ENCODE peak calls at places on chromosomes 3 and 15, in nine cellular contexts. I is Peyer's patch, H is endothelial cell, E is GM23338, F is gastrocnemius medialis, L is GM13976, J is foreskin fibroblast, C is activated B cell treated with CpG ODN at 0.5 μM for 24 hours, K is suprapubic skin. A is an unnamed sample.

GRCh38 chr15:30872341-30872748 is 31.4 kb upstream of the FAN1 start:
- DNase-seq in C (no peak), H (no peak), F (no peak), J (peak), E (no peak), K (no peak), L (no peak), I (no peak), A (no peak)

GRCh38 chr15:39756806-39757522 is 25.7 kb downstream of the FSIP1 start:
- DNase-seq in J (no peak), H (peak), E (peak), F (no peak), L (no peak), K (no peak), I (no peak), C (no peak), A (no peak)

GRCh38 chr3:74891312-74891711 is 276.9 kb upstream of the CNTN3 start:
- DNase-seq in C (no peak), F (no peak), K (no peak), H (no peak), I (no peak), E (no peak), J (no peak), L (no peak), A (no peak)

GRCh38 chr3:138465451-138465850 is 31.0 kb downstream of the ESYT3 start:
- DNase-seq in J (no peak), L (no peak), H (no peak), C (no peak), E (no peak), I (no peak), K (no peak), F (no peak), A (no peak)

GRCh38 chr3:136929984-136930671 is 27.7 kb upstream of the IL20RB start:
- DNase-seq in E (no peak), F (peak), I (peak), J (no peak), H (no peak), L (no peak), K (no peak), C (no peak), A (no peak)

GRCh38 chr3:100927775-100928174 is 65.4 kb downstream of the ABI3BP start:
- DNase-seq in C (no peak), I (no peak), K (no peak), E (no peak), H (no peak), J (no peak), L (no peak), F (no peak), A (no peak)

GRCh38 chr15:33955945-33956344 is 12.4 kb upstream of the CHRM5 start:
- DNase-seq in H (no peak), I (no peak), C (no peak), J (no peak), E (no peak), K (no peak), F (peak), L (no peak), A (no peak)

GRCh38 chr3:170132335-170132734 is 49.2 kb downstream of the PHC3 start:
- DNase-seq in I (no peak), K (no peak), H (no peak), F (no peak), L (no peak), J (no peak), E (no peak), C (no peak), A (no peak)

GRCh38 chr15:29618586-29618985 is 203.7 kb downstream of the TJP1 start:
- DNase-seq in F (no peak), H (no peak), C (no peak), E (no peak), J (no peak), I (no peak), K (no peak), L (no peak), A (no peak)

GRCh38 chr3:183159319-183159718 is 3.2 kb downstream of the LAMP3 start:
- DNase-seq in I (no peak), L (no peak), J (no peak), E (peak), H (no peak), F (no peak), C (no peak), K (no peak), A (no peak)
- TF ChIP-seq CTCF in I (no peak), L (peak), J (no peak), E (no peak), H (no peak), F (no peak), C (no peak), K (no peak), A (peak)

DNA sequence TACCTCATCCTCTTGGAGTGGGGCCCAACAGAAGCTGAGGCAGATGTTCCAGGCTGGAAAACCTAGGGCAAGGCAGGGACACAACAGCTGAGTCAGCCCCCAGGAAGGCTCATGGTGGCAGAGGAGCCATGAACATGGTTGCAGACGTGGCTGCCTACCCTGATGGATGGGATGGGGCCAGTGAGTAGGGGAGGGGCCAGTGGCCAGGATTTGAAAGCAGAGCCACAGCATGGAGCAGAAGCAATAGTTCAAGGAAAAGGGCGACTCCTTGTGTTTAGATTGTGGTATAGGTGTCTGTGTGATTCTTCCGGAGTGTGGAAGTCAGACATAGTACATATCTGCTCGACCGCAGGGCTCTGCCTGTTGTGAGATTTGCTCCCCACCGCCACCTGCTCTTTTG is 24.2 kb downstream of the PXYLP1 start:
- DNase-seq in J (no peak), F (no peak), H (no peak), C (no peak), I (no peak), L (no peak), K (no peak), E (peak), A (no peak)
- TF ChIP-seq CTCF in J (no peak), F (peak), H (no peak), C (no peak), I (peak), L (peak), K (no peak), E (peak), A (peak)

GRCh38 chr3:156131799-156132198 is 11.4 kb downstream of the KCNAB1 start:
- DNase-seq in J (no peak), K (no peak), F (no peak), I (no peak), L (no peak), C (no peak), H (no peak), E (no peak), A (no peak)

GRCh38 chr3:156131241-156131640 is 10.9 kb downstream of the KCNAB1 start:
- DNase-seq in H (no peak), E (no peak), K (no peak), J (no peak), I (no peak), L (no peak), C (no peak), F (no peak), A (no peak)

GRCh38 chr3:156132313-156132712 is 11.9 kb downstream of the KCNAB1 start:
- DNase-seq in K (no peak), F (no peak), E (no peak), L (no peak), C (no peak), J (no peak), H (no peak), I (no peak), A (no peak)

GRCh38 chr3:156140196-156140595 is 19.8 kb downstream of the KCNAB1 start:
- DNase-seq in J (no peak), K (no peak), I (no peak), H (no peak), E (no peak), L (no peak), F (no peak), C (no peak), A (no peak)

DNA sequence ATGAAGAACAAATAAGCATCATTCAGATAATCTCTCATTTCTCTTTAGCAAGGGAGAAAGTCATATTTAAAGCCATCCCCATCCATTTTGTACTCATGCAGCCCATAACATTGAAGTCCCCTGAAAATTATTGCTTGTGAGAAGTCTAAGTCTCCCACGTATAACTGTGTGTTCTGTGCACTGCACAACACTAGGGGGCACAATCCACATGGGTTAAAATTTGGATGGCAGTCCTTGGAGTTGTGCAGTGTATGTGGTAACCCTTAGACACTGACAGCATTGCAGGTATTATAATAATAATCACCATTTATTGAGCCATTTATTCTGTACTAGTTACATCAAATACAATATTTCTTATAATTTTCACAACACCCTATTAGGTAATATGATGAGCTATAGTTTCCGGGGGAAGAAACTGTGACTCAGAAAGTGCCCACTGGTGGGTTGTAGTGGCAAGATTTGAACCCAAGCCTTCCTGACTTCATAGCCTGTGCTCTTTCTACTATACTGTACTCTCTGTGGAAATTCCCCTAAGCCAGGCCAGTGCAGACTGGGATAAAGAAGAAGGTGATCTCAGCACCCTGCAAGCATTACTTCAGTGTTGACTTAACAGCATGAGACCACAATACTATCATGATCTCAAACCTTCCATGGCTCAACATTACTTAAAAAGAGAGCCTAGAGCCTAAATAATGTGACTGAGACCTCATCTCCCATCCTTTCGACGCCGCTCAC is 15.7 kb downstream of the KCNAB1 start:
- DNase-seq in J (no peak), I (no peak), E (peak), L (no peak), C (no peak), F (no peak), H (no peak), K (no peak), A (no peak)
- TF ChIP-seq CTCF in J (no peak), I (no peak), E (peak), L (peak), C (no peak), F (no peak), H (peak), K (no peak), A (peak)

DNA sequence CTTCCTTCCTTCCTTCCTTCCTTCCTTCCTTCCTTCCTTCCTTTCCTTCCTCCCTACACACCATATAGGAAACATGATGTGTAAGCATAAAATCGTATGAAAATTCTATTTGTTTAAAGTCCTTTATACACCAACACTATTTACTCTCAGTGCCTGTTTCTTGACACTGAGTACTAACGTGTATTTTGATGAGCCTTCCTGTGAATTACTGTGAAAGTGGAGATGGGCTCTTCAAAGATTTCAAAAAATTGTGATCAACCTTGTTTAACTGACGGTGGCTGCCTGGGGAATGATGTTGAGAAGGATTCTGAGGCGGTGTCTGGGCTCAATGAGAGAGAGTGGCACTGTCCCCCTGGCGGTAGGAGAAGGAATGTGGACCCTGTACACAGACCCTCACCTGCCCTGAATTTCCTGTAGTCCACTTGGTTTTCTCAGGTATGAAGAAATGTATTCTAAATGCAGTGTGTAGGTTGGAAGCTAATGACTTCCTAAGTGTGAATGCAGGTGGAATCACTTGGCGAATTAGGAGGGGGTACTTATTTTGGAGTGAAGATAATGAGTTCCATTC is 237.9 kb downstream of the GAP43 start:
- DNase-seq in H (no peak), E (peak), L (no peak), C (no peak), K (no peak), F (no peak), J (no peak), I (no peak), A (no peak)
- TF ChIP-seq CTCF in H (peak), E (peak), L (no peak), C (no peak), K (no peak), F (no peak), J (no peak), I (no peak), A (peak)

GRCh38 chr3:88641033-88641604 is 466.3 kb upstream of the EPHA3 start:
- DNase-seq in E (no peak), J (no peak), F (no peak), K (no peak), I (no peak), C (no peak), L (no peak), H (no peak), A (no peak)
- TF ChIP-seq CTCF in E (no peak), J (no peak), F (no peak), K (no peak), I (no peak), C (no peak), L (no peak), H (no peak), A (peak)

DNA sequence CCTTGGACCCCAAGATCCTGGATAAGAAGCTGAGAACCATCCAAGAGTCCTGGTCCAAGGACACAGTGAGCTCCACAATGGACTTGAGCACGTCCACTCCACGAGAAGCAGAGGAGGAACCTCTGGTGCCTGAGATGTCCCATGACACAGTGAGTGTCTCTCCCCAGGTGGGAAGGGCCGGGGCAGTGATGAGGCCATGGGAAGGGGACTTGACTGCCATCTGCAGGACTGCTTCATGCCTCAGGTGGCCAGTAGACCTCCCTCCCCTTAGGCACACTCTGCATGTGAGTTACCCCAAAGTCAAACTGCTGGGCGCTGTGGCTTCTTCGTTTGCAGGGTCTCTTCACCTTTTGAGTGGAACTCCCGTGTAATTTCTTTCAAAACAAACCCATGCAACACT is 59.7 kb downstream of the CCDC33 start:
- DNase-seq in L (no peak), J (no peak), C (no peak), K (no peak), H (no peak), F (no peak), I (no peak), E (no peak), A (no peak)
- TF ChIP-seq CTCF in L (no peak), J (no peak), C (no peak), K (no peak), H (no peak), F (no peak), I (no peak), E (no peak), A (no peak)

GRCh38 chr3:105561875-105562274 is 195.2 kb downstream of the ALCAM start:
- DNase-seq in I (no peak), K (no peak), J (no peak), C (no peak), F (no peak), L (no peak), E (no peak), H (no peak), A (no peak)
- TF ChIP-seq CTCF in I (no peak), K (no peak), J (no peak), C (no peak), F (no peak), L (no peak), E (no peak), H (no peak), A (no peak)

GRCh38 chr3:5136211-5136610 is 14.1 kb downstream of the ARL8B start:
- DNase-seq in J (no peak), L (no peak), H (no peak), E (no peak), F (no peak), K (no peak), I (no peak), C (no peak), A (no peak)

GRCh38 chr3:5140230-5140621 is 18.1 kb downstream of the ARL8B start:
- DNase-seq in L (no peak), I (no peak), K (no peak), J (no peak), E (no peak), C (no peak), F (no peak), H (no peak), A (no peak)

GRCh38 chr3:5138214-5138981 is 16.3 kb downstream of the ARL8B start:
- DNase-seq in J (peak), I (no peak), K (no peak), E (no peak), F (no peak), H (no peak), C (no peak), L (no peak), A (no peak)

GRCh38 chr3:5133689-5134088 is 11.6 kb downstream of the ARL8B start:
- DNase-seq in L (no peak), J (no peak), H (no peak), K (no peak), C (no peak), I (no peak), F (no peak), E (no peak), A (no peak)

GRCh38 chr3:5136619-5137429 is 14.7 kb downstream of the ARL8B start:
- DNase-seq in J (no peak), F (no peak), E (peak), C (no peak), H (no peak), I (no peak), K (no peak), L (peak), A (no peak)
- TF ChIP-seq CTCF in J (peak), F (peak), E (peak), C (peak), H (no peak), I (peak), K (no peak), L (peak), A (peak)

GRCh38 chr3:98722389-98722788 is 40.8 kb upstream of the ST3GAL6 start:
- DNase-seq in I (no peak), H (no peak), E (peak), C (no peak), L (no peak), J (no peak), K (no peak), F (no peak), A (no peak)

GRCh38 chr3:98726084-98726483 is 37.1 kb upstream of the ST3GAL6 start:
- DNase-seq in C (no peak), H (no peak), E (no peak), L (no peak), F (no peak), I (no peak), J (no peak), K (no peak), A (no peak)

GRCh38 chr3:98721776-98722175 is 41.4 kb upstream of the ST3GAL6 start:
- DNase-seq in F (no peak), L (no peak), I (no peak), H (no peak), J (no peak), C (no peak), E (no peak), K (no peak), A (no peak)

GRCh38 chr3:98727638-98728037 is 35.5 kb upstream of the ST3GAL6 start:
- DNase-seq in C (no peak), K (no peak), I (no peak), E (no peak), H (no peak), F (no peak), L (no peak), J (no peak), A (no peak)

DNA sequence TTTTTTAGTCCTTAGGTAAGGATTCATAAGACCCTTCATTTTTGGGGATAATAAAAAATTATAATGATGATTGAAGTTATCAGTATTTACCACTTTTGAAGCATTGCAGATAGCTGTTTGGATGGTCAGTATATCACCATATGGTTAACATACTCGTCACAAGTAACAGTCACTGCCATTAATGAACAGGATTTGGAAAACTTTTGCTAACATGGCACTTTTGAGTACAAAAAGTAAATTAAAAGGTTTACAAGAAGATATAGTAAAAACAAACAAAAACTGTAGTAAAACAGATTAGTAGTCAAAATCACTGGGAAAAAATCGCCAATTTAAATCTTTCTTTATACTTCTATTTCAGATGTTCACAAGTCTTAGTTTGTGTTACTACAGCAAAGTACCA is 37.8 kb upstream of the ST3GAL6 start:
- DNase-seq in F (no peak), H (no peak), L (no peak), E (no peak), I (no peak), C (no peak), J (no peak), K (no peak), A (no peak)
- TF ChIP-seq CTCF in F (no peak), H (no peak), L (no peak), E (no peak), I (no peak), C (no peak), J (no peak), K (no peak), A (no peak)

GRCh38 chr3:49803464-49804140 is 541 bp downstream of the INKA1 start:
- DNase-seq in J (no peak), E (peak), C (peak), F (peak), H (peak), K (no peak), L (peak), I (peak), A (no peak)
- TF ChIP-seq CTCF in J (no peak), E (peak), C (no peak), F (no peak), H (no peak), K (no peak), L (no peak), I (no peak), A (peak)